ENCODE peak calls at places on chromosomes 5 and 9, in eight cellular contexts. One of them, this sample, is unnamed.

GRCh38 chr9:134366223-134367031 is 40.2 kb downstream of the RXRA start:
- DNase-seq in left ventricle myocardium inferior: peak
- DNase-seq in brain microvascular endothelial cell: peak
- DNase-seq in left lobe of liver: peak
- DNase-seq in GM12865: no peak
- DNase-seq in neural crest cell: no peak
- DNase-seq in HFFc6: peak
- DNase-seq in lung microvascular endothelial cell: peak
- DNase-seq in this sample: peak

GRCh38 chr5:10424124-10424731 is 17.5 kb upstream of the ROPN1L start:
- DNase-seq in left ventricle myocardium inferior: no peak
- DNase-seq in brain microvascular endothelial cell: peak
- DNase-seq in left lobe of liver: no peak
- DNase-seq in GM12865: peak
- DNase-seq in neural crest cell: no peak
- DNase-seq in HFFc6: peak
- DNase-seq in lung microvascular endothelial cell: peak
- DNase-seq in this sample: no peak

GRCh38 chr9:70600479-70600878 is 186.0 kb upstream of the KLF9 start:
- DNase-seq in left ventricle myocardium inferior: peak
- DNase-seq in brain microvascular endothelial cell: peak
- DNase-seq in left lobe of liver: no peak
- DNase-seq in GM12865: no peak
- DNase-seq in neural crest cell: no peak
- DNase-seq in HFFc6: peak
- DNase-seq in lung microvascular endothelial cell: no peak
- DNase-seq in this sample: peak

GRCh38 chr9:98045234-98046160 is 11.0 kb upstream of the NANS start:
- DNase-seq in left ventricle myocardium inferior: no peak
- DNase-seq in brain microvascular endothelial cell: no peak
- DNase-seq in left lobe of liver: no peak
- DNase-seq in GM12865: peak
- DNase-seq in neural crest cell: no peak
- DNase-seq in HFFc6: no peak
- DNase-seq in lung microvascular endothelial cell: peak
- DNase-seq in this sample: no peak

GRCh38 chr5:1512541-1513291 is 11.0 kb downstream of the LPCAT1 start:
- DNase-seq in left ventricle myocardium inferior: peak
- DNase-seq in brain microvascular endothelial cell: no peak
- DNase-seq in left lobe of liver: no peak
- DNase-seq in GM12865: no peak
- DNase-seq in neural crest cell: no peak
- DNase-seq in HFFc6: no peak
- DNase-seq in lung microvascular endothelial cell: no peak
- DNase-seq in this sample: no peak

GRCh38 chr5:109454726-109455505 is 45.1 kb upstream of the PJA2 start:
- DNase-seq in left ventricle myocardium inferior: no peak
- DNase-seq in brain microvascular endothelial cell: peak
- DNase-seq in left lobe of liver: no peak
- DNase-seq in GM12865: no peak
- DNase-seq in neural crest cell: no peak
- DNase-seq in HFFc6: peak
- DNase-seq in lung microvascular endothelial cell: peak
- DNase-seq in this sample: no peak

GRCh38 chr5:21165344-21165743 is 1177.3 kb upstream of the CDH18 start:
- DNase-seq in left ventricle myocardium inferior: no peak
- DNase-seq in brain microvascular endothelial cell: no peak
- DNase-seq in left lobe of liver: no peak
- DNase-seq in GM12865: no peak
- DNase-seq in neural crest cell: no peak
- DNase-seq in HFFc6: no peak
- DNase-seq in lung microvascular endothelial cell: no peak
- DNase-seq in this sample: no peak

GRCh38 chr5:13771011-13771571 is 173.4 kb downstream of the DNAH5 start:
- DNase-seq in left ventricle myocardium inferior: no peak
- DNase-seq in brain microvascular endothelial cell: peak
- DNase-seq in left lobe of liver: no peak
- DNase-seq in GM12865: no peak
- DNase-seq in neural crest cell: no peak
- DNase-seq in HFFc6: peak
- DNase-seq in lung microvascular endothelial cell: no peak
- DNase-seq in this sample: no peak

GRCh38 chr5:123438902-123439301 is 15.7 kb upstream of the CEP120 start:
- DNase-seq in left ventricle myocardium inferior: no peak
- DNase-seq in brain microvascular endothelial cell: peak
- DNase-seq in left lobe of liver: no peak
- DNase-seq in GM12865: peak
- DNase-seq in neural crest cell: no peak
- DNase-seq in HFFc6: no peak
- DNase-seq in lung microvascular endothelial cell: no peak
- DNase-seq in this sample: no peak

GRCh38 chr5:66411701-66412100 is 184.5 kb upstream of the MAST4 start:
- DNase-seq in left ventricle myocardium inferior: no peak
- DNase-seq in brain microvascular endothelial cell: no peak
- DNase-seq in left lobe of liver: no peak
- DNase-seq in GM12865: no peak
- DNase-seq in neural crest cell: no peak
- DNase-seq in HFFc6: no peak
- DNase-seq in lung microvascular endothelial cell: no peak
- DNase-seq in this sample: no peak

GRCh38 chr9:122087406-122088200 is 5.5 kb downstream of the TTLL11 start:
- DNase-seq in left ventricle myocardium inferior: no peak
- DNase-seq in brain microvascular endothelial cell: no peak
- DNase-seq in left lobe of liver: no peak
- DNase-seq in GM12865: no peak
- DNase-seq in neural crest cell: no peak
- DNase-seq in HFFc6: peak
- DNase-seq in lung microvascular endothelial cell: no peak
- DNase-seq in this sample: no peak

GRCh38 chr9:8365029-8365428 is 565.5 kb upstream of the DMAC1 start:
- DNase-seq in left ventricle myocardium inferior: no peak
- DNase-seq in brain microvascular endothelial cell: peak
- DNase-seq in left lobe of liver: no peak
- DNase-seq in GM12865: no peak
- DNase-seq in neural crest cell: no peak
- DNase-seq in HFFc6: no peak
- DNase-seq in lung microvascular endothelial cell: peak
- DNase-seq in this sample: no peak

GRCh38 chr5:167950126-167950721 is 341.2 kb upstream of the WWC1 start:
- DNase-seq in left ventricle myocardium inferior: no peak
- DNase-seq in brain microvascular endothelial cell: peak
- DNase-seq in left lobe of liver: no peak
- DNase-seq in GM12865: no peak
- DNase-seq in neural crest cell: no peak
- DNase-seq in HFFc6: no peak
- DNase-seq in lung microvascular endothelial cell: no peak
- DNase-seq in this sample: no peak

GRCh38 chr5:142886956-142887355 is 116.8 kb downstream of the ARHGAP26 start:
- DNase-seq in left ventricle myocardium inferior: no peak
- DNase-seq in brain microvascular endothelial cell: no peak
- DNase-seq in left lobe of liver: no peak
- DNase-seq in GM12865: no peak
- DNase-seq in neural crest cell: no peak
- DNase-seq in HFFc6: no peak
- DNase-seq in lung microvascular endothelial cell: no peak
- DNase-seq in this sample: no peak

GRCh38 chr5:59036274-59036961 is 453.5 kb downstream of the RAB3C start:
- DNase-seq in left ventricle myocardium inferior: no peak
- DNase-seq in brain microvascular endothelial cell: peak
- DNase-seq in left lobe of liver: no peak
- DNase-seq in GM12865: no peak
- DNase-seq in neural crest cell: no peak
- DNase-seq in HFFc6: peak
- DNase-seq in lung microvascular endothelial cell: peak
- DNase-seq in this sample: peak

GRCh38 chr9:72951043-72951442 is 1.8 kb downstream of the ALDH1A1 start:
- DNase-seq in left ventricle myocardium inferior: no peak
- DNase-seq in brain microvascular endothelial cell: no peak
- DNase-seq in left lobe of liver: no peak
- DNase-seq in GM12865: no peak
- DNase-seq in neural crest cell: no peak
- DNase-seq in HFFc6: no peak
- DNase-seq in lung microvascular endothelial cell: no peak
- DNase-seq in this sample: no peak

GRCh38 chr9:100505564-100506159 is 32.7 kb downstream of the TMEFF1 start:
- DNase-seq in left ventricle myocardium inferior: peak
- DNase-seq in brain microvascular endothelial cell: peak
- DNase-seq in left lobe of liver: no peak
- DNase-seq in GM12865: peak
- DNase-seq in neural crest cell: peak
- DNase-seq in HFFc6: peak
- DNase-seq in lung microvascular endothelial cell: peak
- DNase-seq in this sample: peak

This sample was measured in left cardiac atrium.